ENCODE peak calls at places on chromosomes 16 and 17, in eight cellular contexts. V is heart left ventricle, M is breast epithelium, I is left ventricle myocardium inferior, S is HFF-Myc, J is colonic mucosa, D is fibroblast of mammary gland, C is cardiac fibroblast. O is an unnamed sample.

GRCh38 chr16:84562174-84562815 is 55.6 kb downstream of the COTL1 start:
- DNase-seq in J (no peak), C (no peak), S (no peak), V (no peak), M (no peak), D (no peak), I (no peak), O (no peak)

GRCh38 chr16:73010150-73010676 is 37.7 kb downstream of the ZFHX3 start:
- DNase-seq in C (no peak), D (no peak), M (no peak), V (no peak), S (no peak), J (no peak), I (no peak), O (no peak)

GRCh38 chr16:53098526-53099317 is 43.9 kb downstream of the CHD9 start:
- DNase-seq in M (peak), C (peak), V (peak), S (no peak), D (peak), I (peak), J (peak), O (peak)

GRCh38 chr17:39872700-39873099 is 4.7 kb downstream of the ZPBP2 start:
- DNase-seq in V (no peak), I (no peak), M (no peak), S (peak), J (no peak), D (peak), C (peak), O (peak)

GRCh38 chr17:74749262-74750038 is 1.0 kb downstream of the NHERF1 start:
- DNase-seq in V (no peak), C (no peak), M (no peak), J (peak), I (no peak), D (no peak), S (no peak), O (no peak)

GRCh38 chr17:39643271-39643670 is 6.3 kb downstream of the STARD3 start:
- DNase-seq in J (no peak), D (peak), M (no peak), I (no peak), V (no peak), S (no peak), C (no peak), O (no peak)

GRCh38 chr17:78873519-78874340 is 29.3 kb downstream of the CEP295NL start:
- DNase-seq in I (peak), D (peak), V (no peak), J (no peak), C (no peak), M (no peak), S (peak), O (no peak)

GRCh38 chr17:41029633-41030245 is at the start of gene KRTAP1-4:
- DNase-seq in D (no peak), C (no peak), J (no peak), M (no peak), S (no peak), I (no peak), V (peak), O (no peak)

GRCh38 chr16:8861563-8862308 is 7.1 kb downstream of the CARHSP1 start:
- DNase-seq in S (no peak), V (peak), M (no peak), D (no peak), C (no peak), J (no peak), I (peak), O (no peak)

GRCh38 chr16:47311738-47312505 is 148.9 kb downstream of the ITFG1 start:
- DNase-seq in I (no peak), C (peak), V (no peak), D (peak), M (no peak), S (no peak), J (no peak), O (peak)

GRCh38 chr16:72001180-72001890 is 1.1 kb upstream of the PKD1L3 start:
- DNase-seq in C (no peak), D (no peak), M (no peak), V (no peak), S (no peak), J (peak), I (no peak), O (no peak)

GRCh38 chr16:27315333-27316037 is 1.7 kb downstream of the IL4R start:
- DNase-seq in I (peak), D (peak), J (peak), S (no peak), V (peak), C (peak), M (peak), O (peak)

GRCh38 chr16:26530584-26531289 is 536.0 kb upstream of the C16orf82 start:
- DNase-seq in I (no peak), M (no peak), J (no peak), C (no peak), V (no peak), S (no peak), D (no peak), O (no peak)

GRCh38 chr16:69397821-69398521 is 12.2 kb upstream of the TERF2 start:
- DNase-seq in I (no peak), D (peak), S (no peak), J (peak), M (no peak), C (peak), V (no peak), O (peak)

GRCh38 chr17:69608808-69609494 is 194.5 kb downstream of the MAP2K6 start:
- DNase-seq in V (no peak), M (peak), J (no peak), I (no peak), S (peak), D (peak), C (peak), O (peak)

DNA sequence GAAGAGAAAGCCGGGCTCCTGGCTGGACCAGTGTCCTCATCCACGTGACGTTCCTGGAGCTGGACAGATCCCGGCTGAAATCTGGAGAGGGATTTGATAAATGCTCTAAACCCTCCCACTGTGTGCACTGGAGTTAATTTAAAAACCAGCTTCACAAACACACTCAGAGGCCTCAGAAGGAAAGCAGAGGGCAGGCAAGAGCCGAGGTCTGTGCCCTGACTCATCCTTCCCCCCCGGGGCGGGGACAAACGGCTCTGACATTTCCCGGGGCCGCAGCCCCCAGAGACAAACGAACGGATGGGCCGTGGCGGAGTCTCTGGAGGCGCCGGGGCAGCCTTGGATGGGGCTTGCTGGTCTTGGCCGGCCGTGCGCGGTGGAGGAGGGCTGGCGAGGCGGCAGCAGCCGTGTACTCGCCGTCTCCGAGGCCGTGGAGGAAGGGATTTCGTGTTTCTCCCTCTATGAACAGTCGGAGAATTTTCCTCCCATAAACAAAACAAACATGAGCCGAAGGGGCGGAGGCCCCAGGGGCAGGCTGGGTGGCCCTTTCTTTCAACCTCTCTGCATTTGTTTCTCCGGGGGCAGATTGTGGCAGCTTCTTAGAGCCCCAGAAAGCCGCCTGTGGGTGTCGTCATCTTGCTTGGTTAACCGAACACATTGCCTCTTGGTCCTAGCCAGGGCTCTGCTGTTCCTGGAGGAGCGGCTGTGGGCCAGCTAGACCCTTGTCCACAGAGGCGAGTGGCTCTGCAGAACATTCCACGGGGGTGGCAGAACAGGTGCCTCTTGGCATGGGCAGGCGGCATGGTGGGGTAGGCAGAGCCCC is 94.3 kb downstream of the NTN1 start:
- DNase-seq in C (peak), D (peak), I (peak), M (no peak), S (peak), J (peak), V (peak), O (peak)
- H3K4me3 ChIP-seq in C (peak), D (peak), I (peak), M (peak), S (peak), J (peak), V (peak), O (peak)

GRCh38 chr17:37816951-37817350 is 72.1 kb upstream of the HNF1B start:
- DNase-seq in D (no peak), S (no peak), I (no peak), M (no peak), V (no peak), J (no peak), C (no peak), O (no peak)
- TF ChIP-seq CTCF in D (no peak), S (no peak), I (no peak), M (no peak), V (no peak), J (no peak), C (no peak), O (no peak)

GRCh38 chr17:36151891-36152638 is 24.4 kb downstream of the TBC1D3B start:
- DNase-seq in V (no peak), D (no peak), M (no peak), S (no peak), I (no peak), J (no peak), C (no peak), O (no peak)

GRCh38 chr17:36152639-36153120 is 23.8 kb downstream of the TBC1D3B start:
- DNase-seq in V (no peak), M (no peak), J (no peak), D (peak), S (no peak), I (no peak), C (peak), O (peak)

GRCh38 chr17:36147601-36148000 is 28.8 kb downstream of the TBC1D3B start:
- DNase-seq in M (no peak), D (no peak), S (no peak), V (no peak), I (no peak), C (no peak), J (no peak), O (no peak)

GRCh38 chr17:36148559-36149295 is 27.7 kb downstream of the TBC1D3B start:
- DNase-seq in V (peak), D (peak), M (peak), S (peak), J (peak), C (peak), I (peak), O (peak)

DNA sequence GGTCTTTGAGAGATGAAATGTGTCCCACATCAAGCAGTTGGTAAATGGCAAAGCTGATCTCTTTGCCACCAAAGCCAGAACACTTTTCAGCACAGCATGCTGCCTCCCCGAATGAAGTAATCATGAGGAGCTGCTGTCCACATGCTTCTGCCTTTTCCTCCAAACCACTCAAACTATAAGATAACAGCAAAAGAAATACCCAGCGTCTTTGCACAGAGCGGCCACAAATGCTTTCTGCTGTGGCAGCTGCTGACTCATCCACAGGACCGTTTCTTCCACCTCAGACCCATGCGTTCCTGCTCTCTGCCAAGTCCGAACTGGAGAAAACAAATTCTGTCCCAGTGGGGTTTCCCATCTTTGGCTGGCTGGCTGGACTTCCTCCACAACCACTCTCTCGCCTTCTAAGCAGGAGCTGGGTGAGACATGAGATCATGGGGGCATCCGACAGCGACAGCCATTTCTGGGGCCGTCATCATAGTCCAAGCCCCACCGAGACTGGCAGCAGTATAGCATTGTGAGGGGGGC is 27.1 kb downstream of the TBC1D3B start:
- DNase-seq in C (peak), I (peak), D (peak), S (no peak), V (no peak), M (no peak), J (no peak), O (peak)
- H3K4me3 ChIP-seq in C (no peak), I (peak), D (no peak), S (no peak), V (no peak), M (no peak), J (no peak), O (no peak)

GRCh38 chr16:75238853-75239371 is 12.5 kb downstream of the BCAR1 start:
- DNase-seq in M (no peak), J (no peak), I (no peak), S (no peak), C (no peak), V (no peak), D (peak), O (no peak)
- TF ChIP-seq CTCF in M (peak), J (no peak), I (peak), S (peak), C (peak), V (no peak), D (no peak), O (peak)

DNA sequence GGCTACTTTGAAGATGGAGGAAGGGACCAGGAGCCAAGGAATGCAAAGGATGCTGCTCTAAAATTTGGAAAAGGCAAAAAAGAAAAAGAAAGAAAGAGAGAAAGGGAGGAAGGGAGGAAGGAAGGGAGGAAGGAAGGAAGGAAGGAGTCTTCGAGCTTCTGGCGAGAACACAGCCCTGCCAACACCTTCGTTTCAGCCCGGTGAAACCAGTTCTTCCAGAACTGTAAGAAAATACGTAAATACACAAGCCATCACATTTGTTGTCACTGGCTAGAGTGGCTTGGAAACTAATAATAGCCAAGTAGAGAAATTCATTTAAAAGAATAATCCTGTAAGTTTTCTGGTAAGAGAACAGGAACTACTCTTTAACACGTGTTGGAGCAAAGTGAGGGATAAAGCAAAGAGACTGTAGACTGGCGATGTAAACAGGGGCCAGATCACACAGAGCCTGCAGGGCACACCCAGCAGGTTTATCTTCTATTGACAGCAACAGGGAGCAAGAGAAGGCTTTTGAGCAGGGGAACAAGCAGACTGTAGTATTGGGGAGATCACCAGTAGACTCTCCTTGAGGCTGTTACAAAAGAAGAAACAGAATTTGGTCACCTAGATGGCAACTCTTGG is 188.7 kb upstream of the MPHOSPH6 start:
- DNase-seq in C (no peak), V (no peak), S (no peak), J (no peak), M (no peak), I (no peak), D (no peak), O (no peak)
- H3K4me3 ChIP-seq in C (no peak), V (no peak), S (no peak), J (no peak), M (no peak), I (no peak), D (no peak), O (no peak)

O was measured in fibroblast of pulmonary artery.